ENCODE peak calls at places on chromosome 4, in five cellular contexts. W, B, L, S and M are unnamed samples. For H3K9me3, the result is how much of the 10 kb centered on the place peaks cover.

GRCh38 chr4:119244832-119245231 is 32.3 kb downstream of the USP53 start:
- DNase-seq in W (no peak), B (no peak), L (no peak), S (no peak), M (no peak)

GRCh38 chr4:56410247-56410646 is 23.0 kb upstream of the AASDH start:
- DNase-seq in W (peak), B (no peak), L (no peak), S (peak), M (peak)

GRCh38 chr4:19309365-19309764 is 942.3 kb upstream of the SLIT2 start:
- DNase-seq in W (peak), B (no peak), L (no peak), S (peak), M (peak)

GRCh38 chr4:7876096-7876993 is 63.3 kb downstream of the AFAP1 start:
- DNase-seq in W (peak), B (no peak), L (no peak), S (peak), M (no peak)

GRCh38 chr4:144645102-144645469 is 870 bp upstream of the HHIP start:
- DNase-seq in W (no peak), B (peak), L (peak), S (no peak), M (no peak)

GRCh38 chr4:176359590-176359989 is 39.8 kb downstream of the SPCS3 start:
- DNase-seq in W (no peak), B (no peak), L (no peak), S (no peak), M (peak)

GRCh38 chr4:168723020-168723419 is 226.2 kb downstream of the PALLD start:
- DNase-seq in W (no peak), B (no peak), L (no peak), S (no peak), M (no peak)

GRCh38 chr4:26787461-26788340 is 72.9 kb upstream of the STIM2 start:
- DNase-seq in W (peak), B (peak), L (peak), S (peak), M (no peak)

GRCh38 chr4:73468170-73468569 is 13.4 kb upstream of the AFM start:
- DNase-seq in W (no peak), B (no peak), L (no peak), S (no peak), M (no peak)

GRCh38 chr4:27463816-27464215 is 603.2 kb downstream of the STIM2 start:
- DNase-seq in W (peak), B (no peak), L (no peak), S (no peak), M (no peak)

GRCh38 chr4:151865327-151865726 is 104.5 kb upstream of the GATB start:
- DNase-seq in W (no peak), B (peak), L (peak), S (no peak), M (no peak)

GRCh38 chr4:79748835-79749234 is 324.2 kb downstream of the ANTXR2 start:
- DNase-seq in W (no peak), B (no peak), L (peak), S (no peak), M (no peak)

GRCh38 chr4:1026115-1026514 is 14.7 kb downstream of the FGFRL1 start:
- DNase-seq in W (peak), B (no peak), L (peak), S (peak), M (no peak)

GRCh38 chr4:156609421-156609820 is 362.2 kb downstream of the PDGFC start:
- DNase-seq in W (no peak), B (peak), L (peak), S (no peak), M (no peak)

GRCh38 chr4:89276296-89276695 is 31.3 kb downstream of the GPRIN3 start:
- DNase-seq in W (no peak), B (no peak), L (no peak), S (no peak), M (no peak)

GRCh38 chr4:140308366-140309123 is 64.9 kb upstream of the SCOC start:
- DNase-seq in W (peak), B (peak), L (peak), S (peak), M (peak)

GRCh38 chr4:76272999-76273398 is 21.5 kb downstream of the FAM47E start:
- DNase-seq in W (no peak), B (no peak), L (no peak), S (no peak), M (no peak)

GRCh38 chr4:158008551-158009218 is 164.1 kb downstream of the GASK1B start:
- DNase-seq in W (peak), B (no peak), L (no peak), S (no peak), M (no peak)

GRCh38 chr4:120568736-120569135 is 353.8 kb downstream of the PRDM5 start:
- DNase-seq in W (no peak), B (no peak), L (no peak), S (no peak), M (no peak)

GRCh38 chr4:120071192-120071795 is 4.6 kb upstream of the MAD2L1 start:
- DNase-seq in W (peak), B (no peak), L (no peak), S (peak), M (no peak)

GRCh38 chr4:160826339-160826679 is 1337.5 kb downstream of the FSTL5 start:
- DNase-seq in W (no peak), B (no peak), L (no peak), S (no peak), M (no peak)

GRCh38 chr4:185892165-185892564 is 80.2 kb upstream of the SORBS2 start:
- DNase-seq in W (no peak), B (no peak), L (no peak), S (no peak), M (no peak)
- TF ChIP-seq CTCF in W (no peak), B (no peak), L (no peak), S (no peak), M (no peak)

DNA sequence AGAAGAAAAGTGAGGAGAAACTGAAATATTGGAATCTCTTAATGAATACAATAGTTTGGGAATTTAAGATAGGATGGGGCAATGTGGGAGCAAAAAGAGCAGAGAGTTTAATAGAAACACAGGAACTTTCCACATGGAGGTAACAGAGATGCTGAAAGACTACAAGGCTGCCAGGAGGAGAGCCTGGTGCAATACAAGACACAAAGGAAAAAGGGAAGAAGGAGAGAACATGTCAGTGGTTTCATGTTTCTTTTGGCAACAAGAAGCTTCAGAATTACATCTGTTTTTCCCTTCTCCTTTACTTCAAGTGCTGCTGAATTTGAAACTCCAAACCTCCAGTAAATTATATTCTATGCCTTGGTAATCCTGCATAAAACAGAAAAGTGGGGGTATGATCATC is 474.3 kb downstream of the FAT4 start:
- DNase-seq in W (no peak), B (no peak), L (no peak), S (no peak), M (no peak)
- H3K9me3 ChIP-seq in W (under half), B (under half), L (under half), S (under half), M (under half)

GRCh38 chr4:127188847-127189246 is 443.9 kb upstream of the INTU start:
- DNase-seq in W (no peak), B (no peak), L (no peak), S (peak), M (no peak)
- TF ChIP-seq CTCF in W (peak), B (no peak), L (peak), S (no peak), M (peak)

GRCh38 chr4:38387819-38388218 is 276.2 kb upstream of the KLF3 start:
- DNase-seq in W (no peak), B (no peak), L (no peak), S (no peak), M (no peak)

GRCh38 chr4:38386654-38387188 is 277.3 kb upstream of the KLF3 start:
- DNase-seq in W (no peak), B (no peak), L (no peak), S (no peak), M (no peak)

GRCh38 chr4:38387348-38387747 is 276.7 kb upstream of the KLF3 start:
- DNase-seq in W (peak), B (peak), L (peak), S (peak), M (no peak)

GRCh38 chr4:38392223-38392855 is 271.7 kb upstream of the KLF3 start:
- DNase-seq in W (no peak), B (no peak), L (no peak), S (no peak), M (no peak)

GRCh38 chr4:38390962-38391361 is 273.0 kb upstream of the KLF3 start:
- DNase-seq in W (no peak), B (no peak), L (no peak), S (no peak), M (no peak)
- H3K9me3 ChIP-seq in W (under half), B (under half), L (under half), S (under half), M (under half)